ENCODE peak calls at places on chromosomes 3 and 15, in nine cellular contexts. I is esophagus squamous epithelium, O is H1, W is endothelial cell of umbilical vein, R is HepG2, T is A549, J is right lobe of liver, L is transverse colon, P is sigmoid colon. Q is an unnamed sample. For H3K4me1, the result is how much of the 10 kb centered on the place peaks cover.

GRCh38 chr15:87365221-87365620 is 891.3 kb downstream of the NTRK3 start:
- DNase-seq in I (no peak), O (no peak), L (no peak), J (no peak), T (no peak), R (no peak), P (no peak), W (no peak), Q (no peak)

GRCh38 chr3:32334675-32335074 is 57.0 kb upstream of the CMTM7 start:
- DNase-seq in P (no peak), J (no peak), L (no peak), I (no peak), T (no peak), R (no peak), O (no peak), W (no peak), Q (no peak)

GRCh38 chr15:65416845-65417416 is 5.8 kb downstream of the IGDCC4 start:
- DNase-seq in W (no peak), P (peak), I (no peak), T (peak), O (no peak), L (no peak), J (no peak), R (no peak), Q (peak)

GRCh38 chr15:64379216-64379960 is 1.9 kb downstream of the PCLAF start:
- DNase-seq in L (no peak), J (no peak), I (no peak), P (peak), W (no peak), R (no peak), T (no peak), O (no peak), Q (no peak)

GRCh38 chr3:148092624-148093194 is 605.0 kb upstream of the AGTR1 start:
- DNase-seq in I (no peak), O (no peak), R (no peak), W (no peak), P (no peak), T (no peak), L (no peak), J (no peak), Q (no peak)

GRCh38 chr3:42839616-42840015 is 30.4 kb downstream of the ACKR2 start:
- DNase-seq in L (peak), R (peak), I (no peak), W (peak), J (no peak), P (peak), O (no peak), T (peak), Q (no peak)

GRCh38 chr3:141236351-141236750 is 4.7 kb downstream of the PXYLP1 start:
- DNase-seq in P (no peak), O (no peak), T (no peak), W (no peak), I (no peak), L (no peak), R (no peak), J (no peak), Q (no peak)

GRCh38 chr3:111801697-111802655 is 57.1 kb upstream of the PHLDB2 start:
- DNase-seq in O (no peak), P (no peak), I (no peak), T (peak), W (peak), J (no peak), L (no peak), R (no peak), Q (peak)

GRCh38 chr3:152317956-152318355 is 49.2 kb downstream of the MBNL1 start:
- DNase-seq in L (no peak), T (no peak), J (no peak), W (peak), R (no peak), I (no peak), P (no peak), O (no peak), Q (no peak)

GRCh38 chr15:51093488-51093864 is 1.2 kb downstream of the TNFAIP8L3 start:
- DNase-seq in O (no peak), R (no peak), W (no peak), J (no peak), L (no peak), P (no peak), T (no peak), I (no peak), Q (no peak)

GRCh38 chr15:51094606-51095569 is at the start of gene TNFAIP8L3:
- DNase-seq in O (no peak), J (no peak), L (peak), P (no peak), R (peak), I (no peak), W (peak), T (no peak), Q (no peak)

GRCh38 chr15:51092480-51092879 is 2.2 kb downstream of the TNFAIP8L3 start:
- DNase-seq in P (no peak), I (no peak), J (no peak), T (no peak), W (no peak), L (no peak), O (no peak), R (no peak), Q (no peak)

GRCh38 chr15:51095681-51096331 is 1.1 kb upstream of the TNFAIP8L3 start:
- DNase-seq in O (no peak), R (no peak), L (no peak), P (no peak), I (no peak), T (no peak), J (no peak), W (peak), Q (no peak)

GRCh38 chr15:51093865-51094605 is 671 bp downstream of the TNFAIP8L3 start:
- DNase-seq in J (peak), R (peak), O (no peak), I (no peak), T (no peak), L (peak), P (peak), W (peak), Q (no peak)
- TF ChIP-seq POLR2A in J (no peak), R (no peak), O (no peak), I (no peak), T (no peak), L (no peak), P (no peak), W (peak), Q (no peak)

DNA sequence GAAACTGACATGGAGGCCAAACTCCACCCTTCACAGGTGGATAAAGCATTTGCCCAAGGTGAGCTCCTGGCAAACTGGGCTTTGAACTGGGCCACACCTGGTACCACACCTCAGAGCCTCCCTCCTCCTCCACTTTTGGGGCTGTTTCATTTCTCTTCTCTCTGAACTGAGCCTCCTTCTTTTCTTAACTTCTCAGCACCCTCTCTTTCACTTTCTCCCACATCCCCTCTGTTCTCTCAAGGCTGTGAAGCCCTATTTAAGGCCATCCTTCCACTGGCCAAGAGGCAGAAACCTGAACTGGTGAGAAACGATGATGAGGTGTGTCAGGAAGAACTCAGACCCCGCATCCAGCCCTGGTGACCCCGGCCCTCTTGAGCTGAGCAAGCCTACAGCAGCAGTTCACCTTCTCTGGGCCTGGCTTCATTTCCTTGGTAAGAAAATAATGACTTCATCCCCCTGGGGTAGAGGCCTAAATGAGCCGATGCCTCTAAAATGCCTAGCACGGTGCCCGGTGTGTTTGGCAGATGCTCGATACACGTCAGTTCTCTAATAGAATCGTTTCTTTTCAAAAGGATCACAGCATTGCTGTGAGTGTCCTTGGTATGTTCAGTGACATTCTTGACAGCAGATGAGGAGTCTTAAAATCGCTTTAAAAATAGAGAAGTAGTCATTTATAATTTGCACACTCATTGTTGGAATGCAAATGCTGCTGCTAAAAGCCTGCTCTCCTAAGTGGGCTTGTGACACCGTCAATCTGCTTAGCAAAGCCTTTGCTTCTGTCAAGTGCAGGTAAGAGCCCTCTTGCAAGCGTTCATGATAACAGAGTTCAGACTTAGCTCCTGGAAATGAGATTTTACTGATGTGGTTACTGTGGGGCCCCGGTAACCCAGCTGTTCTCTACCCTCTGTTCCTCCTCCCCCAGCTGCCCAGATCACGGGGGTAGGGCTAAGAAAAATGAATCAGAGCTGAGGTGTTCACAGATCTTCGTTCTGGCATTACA is 97.7 kb upstream of the ATP2B2 start:
- DNase-seq in R (no peak), I (no peak), L (no peak), O (no peak), P (no peak), W (no peak), J (no peak), T (no peak), Q (no peak)
- H3K4me1 ChIP-seq in R (under half), I (under half), L (under half), O (under half), P (under half), W (under half), J (under half), T (under half), Q (under half)

DNA sequence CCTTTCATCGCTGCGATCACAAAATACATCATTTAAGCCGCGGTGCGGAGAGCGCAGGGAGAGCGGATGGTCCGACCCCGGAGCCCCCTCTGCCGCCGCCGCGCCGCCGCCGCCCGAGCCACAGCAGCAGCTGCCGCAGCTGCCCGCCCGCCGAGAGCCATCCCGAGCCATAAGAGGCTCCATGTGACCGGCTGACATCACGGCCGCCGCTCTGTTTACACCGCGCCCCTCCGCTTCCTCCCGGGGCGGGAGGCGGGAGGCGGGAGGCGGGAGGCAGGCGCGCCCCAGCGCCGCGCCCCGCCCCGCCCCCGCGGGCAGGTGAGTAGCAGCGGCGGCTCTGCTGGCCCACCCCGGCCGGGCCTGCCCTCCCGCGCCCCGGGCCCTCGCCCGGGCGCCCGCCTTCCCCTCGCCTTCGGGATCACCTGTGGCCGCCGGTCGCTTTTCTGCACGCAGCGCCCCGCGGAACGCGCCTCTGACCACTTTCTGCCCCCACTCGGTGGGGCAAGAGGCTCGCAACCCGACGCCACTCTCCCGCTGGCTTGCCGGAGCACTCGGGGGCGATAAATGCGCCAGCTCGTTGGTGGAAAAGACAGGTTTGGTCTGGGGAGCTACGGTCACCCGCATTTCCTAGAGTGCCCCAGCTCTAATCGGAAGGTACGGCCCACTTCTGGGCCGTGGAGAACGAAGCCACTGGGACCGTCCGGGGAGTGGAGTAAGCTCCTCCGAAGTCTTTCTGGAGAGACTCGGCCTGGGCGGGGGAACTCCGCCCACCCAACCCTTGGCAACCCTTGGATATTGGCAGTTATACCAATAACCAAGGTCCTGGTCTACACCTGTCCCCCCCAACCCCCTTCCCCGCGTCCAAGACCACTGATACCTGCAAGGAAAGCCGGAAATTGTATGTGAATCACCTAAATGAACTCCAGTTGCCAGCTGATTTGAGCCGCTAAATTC is 113.7 kb upstream of the ICE2 start:
- DNase-seq in O (no peak), P (peak), W (peak), T (peak), R (peak), I (peak), J (peak), L (peak), Q (peak)
- TF ChIP-seq POLR2A in O (no peak), P (no peak), W (no peak), T (no peak), R (peak), I (peak), J (peak), L (peak), Q (peak)

DNA sequence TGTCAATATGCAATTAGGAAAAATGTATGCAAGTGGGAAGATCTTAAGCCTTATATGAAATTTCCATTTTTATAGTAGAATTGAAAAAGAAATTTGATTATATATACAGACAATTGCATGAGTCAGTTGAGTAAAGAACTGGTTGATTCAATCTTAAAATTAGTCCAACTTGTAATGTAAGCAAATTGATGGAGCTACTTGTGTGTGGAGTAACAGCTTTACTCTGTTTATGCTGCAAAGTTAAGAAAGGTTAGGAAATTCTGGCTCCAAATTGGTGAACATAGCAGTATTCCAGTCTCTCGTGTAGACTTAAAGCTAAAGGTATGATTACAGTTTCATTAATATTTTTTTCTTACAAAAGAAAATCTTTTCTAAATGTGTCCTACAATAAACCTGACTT is 4.0 kb downstream of the TNFSF10 start:
- DNase-seq in J (no peak), R (no peak), I (no peak), P (no peak), O (no peak), W (no peak), T (no peak), L (no peak), Q (no peak)
- H3K4me1 ChIP-seq in J (under half), R (half or more), I (half or more), P (under half), O (under half), W (under half), T (under half), L (half or more), Q (under half)

GRCh38 chr3:4396006-4396405 is 71.1 kb downstream of the SUMF1 start:
- DNase-seq in R (no peak), P (no peak), O (no peak), J (no peak), T (no peak), W (peak), I (no peak), L (no peak), Q (no peak)
- TF ChIP-seq POLR2A in R (no peak), P (no peak), O (no peak), J (no peak), T (no peak), W (no peak), I (no peak), L (no peak), Q (no peak)

GRCh38 chr15:100923902-100924301 is 4.7 kb downstream of the LRRK1 start:
- DNase-seq in W (no peak), J (no peak), R (no peak), I (no peak), P (no peak), O (no peak), T (no peak), L (no peak), Q (no peak)

GRCh38 chr15:100925480-100925879 is 6.3 kb downstream of the LRRK1 start:
- DNase-seq in R (no peak), O (no peak), T (no peak), J (no peak), P (no peak), L (no peak), I (no peak), W (no peak), Q (no peak)

GRCh38 chr15:100924436-100924835 is 5.3 kb downstream of the LRRK1 start:
- DNase-seq in L (no peak), O (no peak), R (no peak), J (no peak), W (no peak), I (no peak), P (no peak), T (no peak), Q (no peak)

GRCh38 chr15:100926971-100927756 is 8.0 kb downstream of the LRRK1 start:
- DNase-seq in I (no peak), W (no peak), L (no peak), J (no peak), R (no peak), O (no peak), T (no peak), P (no peak), Q (no peak)

DNA sequence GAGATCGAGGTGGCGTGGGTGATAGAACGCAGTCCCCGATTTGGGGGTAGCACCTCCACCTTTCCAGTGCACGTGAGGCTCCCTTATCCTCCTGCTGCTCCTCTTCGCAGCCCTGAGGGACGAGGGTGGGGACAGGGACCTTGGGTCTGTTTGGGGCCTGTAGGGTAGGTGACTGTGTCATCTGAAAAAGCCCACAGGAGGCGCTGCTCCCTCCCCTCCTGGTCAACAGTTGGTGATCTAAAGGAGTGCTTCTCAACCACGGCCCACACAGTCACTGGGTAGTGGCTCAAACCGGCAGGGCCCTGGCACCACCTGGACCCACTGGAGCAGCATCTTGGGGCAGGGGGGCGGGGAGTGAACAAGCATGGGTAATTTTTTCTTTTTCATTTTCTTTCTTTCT is 7.1 kb downstream of the LRRK1 start:
- DNase-seq in R (no peak), I (no peak), W (no peak), L (no peak), J (no peak), T (peak), O (no peak), P (no peak), Q (no peak)
- H3K4me1 ChIP-seq in R (under half), I (under half), W (under half), L (under half), J (under half), T (under half), O (under half), P (under half), Q (under half)

GRCh38 chr3:158731525-158731924 is 732 bp downstream of the RARRES1 start:
- DNase-seq in P (no peak), I (no peak), O (no peak), R (no peak), J (no peak), T (no peak), W (no peak), L (no peak), Q (no peak)

GRCh38 chr3:158732856-158733200 is 571 bp upstream of the RARRES1 start:
- DNase-seq in W (no peak), O (no peak), P (no peak), R (no peak), L (no peak), I (no peak), J (peak), T (no peak), Q (no peak)

GRCh38 chr3:158728851-158729250 is 3.4 kb downstream of the RARRES1 start:
- DNase-seq in I (no peak), R (no peak), L (no peak), W (no peak), O (no peak), T (no peak), J (no peak), P (no peak), Q (no peak)

GRCh38 chr3:158735296-158736033 is 3.2 kb upstream of the RARRES1 start:
- DNase-seq in J (no peak), T (no peak), W (no peak), L (no peak), O (no peak), R (no peak), I (no peak), P (no peak), Q (no peak)

GRCh38 chr3:158731938-158732855 is at the start of gene RARRES1:
- DNase-seq in P (peak), R (no peak), W (peak), O (no peak), L (peak), I (no peak), T (peak), J (peak), Q (peak)
- TF ChIP-seq POLR2A in P (no peak), R (no peak), W (no peak), O (no peak), L (peak), I (no peak), T (no peak), J (peak), Q (no peak)

GRCh38 chr15:40283615-40284306 is 897 bp upstream of the ANKRD63 start:
- DNase-seq in I (no peak), L (no peak), W (no peak), P (no peak), J (no peak), O (no peak), T (no peak), R (no peak), Q (no peak)

GRCh38 chr15:40282870-40283614 is at the start of gene ANKRD63:
- DNase-seq in T (no peak), P (no peak), R (no peak), J (no peak), W (peak), L (peak), I (no peak), O (no peak), Q (no peak)

GRCh38 chr15:40280260-40281056 is 2.4 kb downstream of the ANKRD63 start:
- DNase-seq in J (no peak), L (no peak), O (no peak), T (no peak), W (no peak), I (no peak), P (no peak), R (no peak), Q (no peak)

GRCh38 chr15:40281057-40281850 is 1.6 kb downstream of the ANKRD63 start:
- DNase-seq in W (no peak), P (no peak), L (no peak), T (no peak), R (no peak), O (no peak), I (no peak), J (no peak), Q (no peak)

DNA sequence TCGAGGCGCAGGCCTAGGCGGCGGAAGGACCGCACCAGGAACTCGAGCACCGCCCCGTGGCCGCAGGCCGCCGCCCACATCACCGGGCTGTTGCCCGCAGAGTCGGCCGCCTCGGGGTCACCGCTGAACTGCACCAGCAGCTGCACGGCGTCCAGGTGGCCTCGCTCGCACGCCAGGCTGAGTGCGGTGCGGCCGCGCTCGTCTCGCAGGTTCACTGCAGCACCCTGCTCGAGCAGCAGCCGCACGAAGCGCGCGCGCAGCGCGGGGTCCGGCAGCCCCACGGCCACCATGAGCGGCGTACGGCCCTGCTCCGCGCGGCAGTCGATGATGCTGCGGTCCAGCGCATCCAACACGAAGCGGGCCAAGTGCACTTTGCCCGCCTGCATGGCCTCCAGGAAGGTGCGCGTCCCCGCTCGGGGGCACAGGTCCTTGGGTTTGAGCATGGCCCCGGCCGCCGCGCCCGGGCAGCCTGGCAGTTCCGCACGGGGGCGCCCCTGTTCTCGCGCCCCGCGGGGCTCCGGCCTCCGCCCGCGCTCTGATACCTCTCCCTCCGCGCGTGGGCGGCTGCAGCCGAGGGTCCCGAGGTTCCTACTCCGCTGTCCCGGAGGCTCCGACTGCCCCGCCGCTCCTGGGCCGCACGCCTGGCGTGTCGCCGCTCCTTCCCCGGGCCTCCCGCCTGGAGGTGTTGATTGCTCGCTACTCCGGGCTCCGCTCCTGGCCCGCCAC is 557 bp downstream of the ANKRD63 start:
- DNase-seq in I (no peak), O (no peak), P (no peak), J (peak), R (peak), L (peak), T (peak), W (peak), Q (no peak)
- H3K4me1 ChIP-seq in I (half or more), O (under half), P (under half), J (under half), R (under half), L (under half), T (under half), W (under half), Q (under half)

Q was measured in gastrocnemius medialis.